ENCODE peak calls at places on chromosomes 16 and 17, in nine cellular contexts. O is lower leg skin, T is fibroblast of the aortic adventitia, H is mucosa of descending colon, D is mammary epithelial cell, C is body of pancreas, U is fibroblast of pulmonary artery, S is left ventricle myocardium inferior, L is suprapubic skin. M is an unnamed sample.

GRCh38 chr17:29968271-29968670 is 26.8 kb downstream of the EFCAB5 start:
- DNase-seq in O (no peak), T (no peak), H (no peak), D (no peak), C (no peak), U (no peak), S (no peak), L (no peak), M (no peak)

GRCh38 chr17:79991140-79991923 is 44.3 kb downstream of the TBC1D16 start:
- DNase-seq in O (peak; percentile 60), T (peak; percentile 74), H (peak; percentile 94), D (peak; percentile 46), C (peak; percentile 89), U (peak; percentile 78), S (peak; percentile 83), L (no peak), M (peak; percentile 67)

GRCh38 chr17:36094746-36095145 is 4.8 kb upstream of the CCL3 start:
- DNase-seq in O (no peak), T (no peak), H (no peak), D (no peak), C (no peak), U (no peak), S (no peak), L (no peak), M (no peak)

GRCh38 chr16:78286076-78286475 is 186.6 kb downstream of the WWOX start:
- DNase-seq in O (no peak), T (no peak), H (no peak), D (no peak), C (no peak), U (no peak), S (no peak), L (no peak), M (no peak)

GRCh38 chr17:64130559-64131001 is 636 bp upstream of the ERN1 start:
- DNase-seq in O (peak; percentile 62), T (peak; percentile 54), H (no peak), D (peak; percentile 57), C (peak; percentile 29), U (peak; percentile 85), S (no peak), L (no peak), M (no peak)

GRCh38 chr17:81967533-81968395 is 6.8 kb upstream of the NOTUM start:
- DNase-seq in O (peak; percentile 78), T (peak; percentile 72), H (peak; percentile 82), D (no peak), C (peak; percentile 85), U (peak; percentile 67), S (peak; percentile 83), L (peak; percentile 88), M (peak; percentile 46)

GRCh38 chr17:18027280-18027679 is 11.7 kb downstream of the ATPAF2 start:
- DNase-seq in O (no peak), T (no peak), H (no peak), D (no peak), C (peak; percentile 28), U (no peak), S (peak; percentile 39), L (no peak), M (no peak)

GRCh38 chr16:9800180-9800738 is 382.0 kb downstream of the GRIN2A start:
- DNase-seq in O (no peak), T (no peak), H (no peak), D (no peak), C (no peak), U (no peak), S (no peak), L (no peak), M (no peak)

GRCh38 chr17:19248923-19249574 is 11.9 kb downstream of the EPN2 start:
- DNase-seq in O (no peak), T (peak; percentile 87), H (peak; percentile 46), D (peak; percentile 68), C (peak; percentile 35), U (peak; percentile 73), S (peak; percentile 47), L (no peak), M (no peak)

GRCh38 chr16:55568151-55568693 is 1.7 kb downstream of the CAPNS2 start:
- DNase-seq in O (no peak), T (no peak), H (no peak), D (peak; percentile 93), C (no peak), U (no peak), S (no peak), L (no peak), M (no peak)

GRCh38 chr16:89549007-89549700 is 11.3 kb upstream of the RPL13 start:
- DNase-seq in O (no peak), T (no peak), H (no peak), D (no peak), C (no peak), U (no peak), S (no peak), L (no peak), M (no peak)

GRCh38 chr17:17088104-17088485 is 45.8 kb downstream of the MPRIP start:
- DNase-seq in O (no peak), T (no peak), H (peak; percentile 17), D (no peak), C (no peak), U (no peak), S (no peak), L (no peak), M (no peak)

GRCh38 chr17:42579794-42580551 is 2.4 kb upstream of the PSMC3IP start:
- DNase-seq in O (no peak), T (no peak), H (no peak), D (no peak), C (no peak), U (no peak), S (no peak), L (no peak), M (no peak)

GRCh38 chr17:49035470-49036269 is 38.5 kb downstream of the IGF2BP1 start:
- DNase-seq in O (no peak), T (peak; percentile 69), H (peak; percentile 64), D (peak; percentile 48), C (peak; percentile 36), U (peak; percentile 63), S (peak; percentile 30), L (no peak), M (peak; percentile 29)
- TF ChIP-seq CTCF in O (peak; percentile 32), T (peak; percentile 94), H (peak; percentile 56), D (peak; percentile 83), C (peak; percentile 61), U (peak; percentile 80), S (peak; percentile 74), L (peak; percentile 40), M (no peak)

GRCh38 chr17:77891602-77892001 is 66.9 kb upstream of the TNRC6C start:
- DNase-seq in O (no peak), T (no peak), H (no peak), D (no peak), C (no peak), U (no peak), S (no peak), L (no peak), M (no peak)

GRCh38 chr17:77889135-77889505 is 69.4 kb upstream of the TNRC6C start:
- DNase-seq in O (no peak), T (no peak), H (no peak), D (no peak), C (no peak), U (no peak), S (no peak), L (no peak), M (no peak)

GRCh38 chr17:77888242-77889134 is 70.0 kb upstream of the TNRC6C start:
- DNase-seq in O (no peak), T (peak; percentile 17), H (no peak), D (no peak), C (no peak), U (no peak), S (no peak), L (no peak), M (no peak)

GRCh38 chr17:77890771-77891170 is 67.7 kb upstream of the TNRC6C start:
- DNase-seq in O (no peak), T (no peak), H (no peak), D (no peak), C (no peak), U (no peak), S (no peak), L (no peak), M (no peak)

DNA sequence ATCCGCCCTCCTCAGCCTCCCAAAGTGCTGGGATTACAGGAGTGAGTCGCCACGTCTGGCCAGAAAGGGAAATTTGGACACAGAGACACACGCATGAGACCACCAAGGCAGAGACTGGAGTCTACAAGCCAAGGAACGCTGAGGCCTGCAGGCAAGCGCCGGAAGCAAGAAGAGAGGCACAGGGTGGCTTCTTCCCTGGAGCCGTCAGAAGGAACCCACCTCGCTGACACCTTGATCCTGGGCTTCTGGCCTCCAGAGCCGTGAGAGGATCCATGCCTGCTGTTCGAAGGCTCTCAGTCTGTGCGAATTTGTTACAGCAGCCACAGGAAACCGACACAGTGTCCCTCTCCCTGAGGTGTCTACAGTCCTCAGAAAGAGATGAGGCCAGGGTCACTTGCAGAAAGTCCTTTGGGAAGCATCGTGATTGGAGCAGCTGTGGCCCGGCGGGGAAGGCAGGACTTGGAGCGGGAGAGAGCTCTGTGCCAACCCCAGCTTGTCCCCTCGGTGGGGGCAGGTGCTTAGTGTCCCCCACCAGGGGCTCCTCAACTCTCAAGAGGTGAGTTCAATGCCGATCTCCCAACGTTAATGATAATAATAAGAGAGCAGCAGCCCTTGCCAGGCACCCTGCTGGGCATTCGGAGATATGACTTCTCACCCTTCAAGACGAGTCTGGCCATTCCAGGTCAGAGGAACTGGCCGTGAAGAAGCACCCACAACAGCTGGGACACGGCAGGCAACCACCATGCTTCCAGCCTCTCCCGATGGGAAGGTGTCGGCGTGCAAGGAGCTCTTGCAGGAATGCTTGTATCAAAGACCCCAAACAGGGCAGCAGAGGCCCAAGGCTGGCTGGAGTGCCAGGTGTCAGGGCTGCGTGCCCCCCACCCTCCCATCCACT is 68.4 kb upstream of the TNRC6C start:
- DNase-seq in O (no peak), T (no peak), H (no peak), D (no peak), C (no peak), U (no peak), S (no peak), L (no peak), M (no peak)
- TF ChIP-seq CTCF in O (no peak), T (no peak), H (no peak), D (no peak), C (no peak), U (no peak), S (no peak), L (no peak), M (no peak)

DNA sequence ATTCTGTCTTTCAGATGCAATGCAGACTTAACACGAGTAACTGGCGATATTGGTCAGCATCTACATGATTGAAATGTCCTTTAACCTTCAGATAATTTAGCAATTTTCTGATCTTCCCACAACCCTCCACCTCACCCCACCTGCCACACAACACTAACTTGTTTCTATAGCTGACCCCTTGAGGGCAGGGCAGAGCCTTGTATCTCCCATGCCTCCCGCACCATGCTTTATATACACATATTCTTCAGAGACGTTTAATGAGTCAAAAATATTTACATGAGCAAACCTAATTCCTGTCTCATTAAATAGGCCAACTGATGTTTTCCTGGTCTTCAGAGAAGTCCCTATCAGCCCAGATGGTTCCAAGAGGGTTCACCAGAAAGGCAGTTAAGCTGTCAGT is 6.6 kb upstream of the DHRS7C start:
- DNase-seq in O (no peak), T (no peak), H (no peak), D (no peak), C (no peak), U (no peak), S (no peak), L (no peak), M (no peak)
- TF ChIP-seq CTCF in O (no peak), T (no peak), H (no peak), D (no peak), C (no peak), U (no peak), S (no peak), L (no peak), M (no peak)

DNA sequence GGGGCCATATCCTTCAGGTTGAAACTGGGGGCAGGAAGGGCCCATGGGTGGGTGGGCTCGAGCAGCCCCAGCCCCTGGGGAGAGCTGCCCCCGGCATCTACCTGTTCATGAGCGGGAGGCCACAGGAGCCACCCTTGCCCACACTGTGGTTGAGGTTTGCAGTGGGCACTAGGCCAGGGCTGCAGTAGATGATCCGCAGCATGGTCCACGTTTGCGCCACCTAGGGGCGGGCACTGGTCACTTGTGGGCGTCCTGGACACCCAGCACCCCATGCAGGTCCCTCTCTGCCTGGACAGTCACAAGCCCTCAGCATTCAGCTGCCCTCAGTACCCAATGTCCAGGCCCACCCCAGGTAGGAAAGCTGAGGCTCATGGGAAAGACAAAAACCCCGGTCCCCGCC is 1.8 kb upstream of the JMJD8 start:
- DNase-seq in O (no peak), T (peak; percentile 25), H (peak; percentile 78), D (no peak), C (peak; percentile 65), U (peak; percentile 34), S (no peak), L (no peak), M (no peak)
- TF ChIP-seq CTCF in O (no peak), T (peak; percentile 47), H (peak; percentile 23), D (peak; percentile 74), C (peak; percentile 41), U (peak; percentile 34), S (peak; percentile 45), L (no peak), M (no peak)